ENCODE peak calls at places on chromosomes 16 and 17, in seven cellular contexts. U is tibial nerve; N is NCI-H1048; Q is GM03348; C is activated naive CD4-positive, alpha-beta T cell; K is Caki2; A is T47D. P is an unnamed sample.

GRCh38 chr17:40598928-40599627 is 33.8 kb upstream of the CCR7 start:
- DNase-seq in A (no peak), N (no peak), K (no peak), Q (no peak), C (no peak), U (peak), P (no peak)

GRCh38 chr17:30920282-30920681 is 1.5 kb upstream of the ADAP2 start:
- DNase-seq in Q (no peak), K (peak), C (no peak), U (no peak), A (no peak), N (no peak), P (no peak)

GRCh38 chr16:67431077-67431804 is at the start of gene HSD11B2:
- DNase-seq in C (no peak), N (no peak), K (peak), U (no peak), A (peak), Q (peak), P (no peak)

GRCh38 chr16:68412061-68412460 is 36.2 kb downstream of the SMPD3 start:
- DNase-seq in Q (no peak), N (no peak), K (no peak), A (no peak), U (no peak), C (no peak), P (no peak)

GRCh38 chr16:88403794-88404581 is 21.2 kb downstream of the ZNF469 start:
- DNase-seq in A (no peak), U (no peak), Q (no peak), K (peak), N (no peak), C (no peak), P (no peak)

GRCh38 chr16:55502801-55503366 is 6.0 kb upstream of the LPCAT2 start:
- DNase-seq in C (no peak), U (peak), K (peak), N (no peak), A (no peak), Q (peak), P (no peak)

GRCh38 chr16:82252582-82252981 is 82.6 kb upstream of the MPHOSPH6 start:
- DNase-seq in N (no peak), A (no peak), Q (no peak), U (no peak), C (no peak), K (no peak), P (no peak)

GRCh38 chr17:17061516-17061915 is 19.3 kb downstream of the MPRIP start:
- DNase-seq in A (no peak), C (no peak), N (no peak), U (no peak), Q (no peak), K (no peak), P (no peak)